ENCODE peak calls at places on chromosomes 16 and 17, in seven cellular contexts. One of them, this sample, is unnamed.

GRCh38 chr17:58329035-58329807 is 626 bp upstream of the TSPOAP1 start:
- DNase-seq in SK-N-SH: peak; percentile 73
- DNase-seq in GM12878: peak; percentile 97
- DNase-seq in transverse colon: peak; percentile 53
- DNase-seq in ovary: no peak
- DNase-seq in K562: peak; percentile 87
- DNase-seq in stomach: peak; percentile 37
- DNase-seq in this sample: no peak

GRCh38 chr17:73255671-73256181 is 6.0 kb downstream of the CPSF4L start:
- DNase-seq in SK-N-SH: peak; percentile 91
- DNase-seq in GM12878: no peak
- DNase-seq in transverse colon: peak; percentile 59
- DNase-seq in ovary: peak; percentile 64
- DNase-seq in K562: peak; percentile 70
- DNase-seq in stomach: peak; percentile 51
- DNase-seq in this sample: no peak

GRCh38 chr16:84552135-84552534 is 47.7 kb upstream of the MEAK7 start:
- DNase-seq in SK-N-SH: no peak
- DNase-seq in GM12878: no peak
- DNase-seq in transverse colon: no peak
- DNase-seq in ovary: no peak
- DNase-seq in K562: no peak
- DNase-seq in stomach: no peak
- DNase-seq in this sample: no peak

GRCh38 chr16:19718624-19718965 is 524 bp downstream of the IQCK start:
- DNase-seq in SK-N-SH: no peak
- DNase-seq in GM12878: no peak
- DNase-seq in transverse colon: no peak
- DNase-seq in ovary: no peak
- DNase-seq in K562: peak; percentile 34
- DNase-seq in stomach: no peak
- DNase-seq in this sample: no peak

GRCh38 chr16:82111944-82112343 is 58.1 kb downstream of the MPHOSPH6 start:
- DNase-seq in SK-N-SH: no peak
- DNase-seq in GM12878: no peak
- DNase-seq in transverse colon: no peak
- DNase-seq in ovary: no peak
- DNase-seq in K562: no peak
- DNase-seq in stomach: no peak
- DNase-seq in this sample: no peak

GRCh38 chr16:9297437-9298113 is 206.1 kb downstream of the HAPSTR1 start:
- DNase-seq in SK-N-SH: peak; percentile 61
- DNase-seq in GM12878: no peak
- DNase-seq in transverse colon: no peak
- DNase-seq in ovary: no peak
- DNase-seq in K562: peak; percentile 57
- DNase-seq in stomach: peak; percentile 28
- DNase-seq in this sample: peak; percentile 72

GRCh38 chr16:68229431-68230175 is 6.3 kb downstream of the ESRP2 start:
- DNase-seq in SK-N-SH: peak; percentile 69
- DNase-seq in GM12878: no peak
- DNase-seq in transverse colon: no peak
- DNase-seq in ovary: peak; percentile 62
- DNase-seq in K562: peak; percentile 63
- DNase-seq in stomach: peak; percentile 52
- DNase-seq in this sample: peak; percentile 70

GRCh38 chr17:38415250-38416194 is 12.7 kb upstream of the ARHGAP23 start:
- DNase-seq in SK-N-SH: no peak
- DNase-seq in GM12878: peak; percentile 11
- DNase-seq in transverse colon: peak; percentile 40
- DNase-seq in ovary: no peak
- DNase-seq in K562: no peak
- DNase-seq in stomach: no peak
- DNase-seq in this sample: no peak

GRCh38 chr16:81745704-81746558 is 33.2 kb upstream of the PLCG2 start:
- DNase-seq in SK-N-SH: peak; percentile 87
- DNase-seq in GM12878: no peak
- DNase-seq in transverse colon: peak; percentile 75
- DNase-seq in ovary: peak; percentile 58
- DNase-seq in K562: peak; percentile 86
- DNase-seq in stomach: peak; percentile 71
- DNase-seq in this sample: peak; percentile 83

GRCh38 chr16:77043076-77043475 is 147.9 kb upstream of the MON1B start:
- DNase-seq in SK-N-SH: peak; percentile 39
- DNase-seq in GM12878: no peak
- DNase-seq in transverse colon: no peak
- DNase-seq in ovary: no peak
- DNase-seq in K562: no peak
- DNase-seq in stomach: no peak
- DNase-seq in this sample: no peak

GRCh38 chr17:60741031-60741430 is 63.4 kb downstream of the BCAS3 start:
- DNase-seq in SK-N-SH: no peak
- DNase-seq in GM12878: no peak
- DNase-seq in transverse colon: no peak
- DNase-seq in ovary: no peak
- DNase-seq in K562: no peak
- DNase-seq in stomach: no peak
- DNase-seq in this sample: no peak

GRCh38 chr16:84292032-84292431 is 2.6 kb upstream of the WFDC1 start:
- DNase-seq in SK-N-SH: no peak
- DNase-seq in GM12878: no peak
- DNase-seq in transverse colon: no peak
- DNase-seq in ovary: no peak
- DNase-seq in K562: no peak
- DNase-seq in stomach: no peak
- DNase-seq in this sample: no peak

GRCh38 chr17:58710948-58711552 is 18.6 kb downstream of the RAD51C start:
- DNase-seq in SK-N-SH: peak; percentile 49
- DNase-seq in GM12878: no peak
- DNase-seq in transverse colon: peak; percentile 10
- DNase-seq in ovary: peak; percentile 21
- DNase-seq in K562: peak; percentile 23
- DNase-seq in stomach: peak; percentile 36
- DNase-seq in this sample: no peak

GRCh38 chr17:45313419-45313771 is 3.4 kb downstream of the MAP3K14 start:
- DNase-seq in SK-N-SH: no peak
- DNase-seq in GM12878: no peak
- DNase-seq in transverse colon: no peak
- DNase-seq in ovary: no peak
- DNase-seq in K562: no peak
- DNase-seq in stomach: no peak
- DNase-seq in this sample: no peak

GRCh38 chr17:41965694-41966375 is 760 bp upstream of the CNP start:
- DNase-seq in SK-N-SH: peak; percentile 54
- DNase-seq in GM12878: no peak
- DNase-seq in transverse colon: peak; percentile 88
- DNase-seq in ovary: peak; percentile 62
- DNase-seq in K562: peak; percentile 83
- DNase-seq in stomach: peak; percentile 89
- DNase-seq in this sample: peak; percentile 80

GRCh38 chr16:84585886-84586285 is 32.0 kb downstream of the COTL1 start:
- DNase-seq in SK-N-SH: peak; percentile 50
- DNase-seq in GM12878: no peak
- DNase-seq in transverse colon: no peak
- DNase-seq in ovary: no peak
- DNase-seq in K562: peak; percentile 88
- DNase-seq in stomach: no peak
- DNase-seq in this sample: no peak

GRCh38 chr16:8032406-8032805 is 557.9 kb downstream of the TMEM114 start:
- DNase-seq in SK-N-SH: no peak
- DNase-seq in GM12878: no peak
- DNase-seq in transverse colon: no peak
- DNase-seq in ovary: no peak
- DNase-seq in K562: no peak
- DNase-seq in stomach: no peak
- DNase-seq in this sample: no peak

GRCh38 chr17:14334261-14334860 is 33.5 kb downstream of the HS3ST3B1 start:
- DNase-seq in SK-N-SH: no peak
- DNase-seq in GM12878: no peak
- DNase-seq in transverse colon: no peak
- DNase-seq in ovary: no peak
- DNase-seq in K562: no peak
- DNase-seq in stomach: no peak
- DNase-seq in this sample: no peak

GRCh38 chr17:28575126-28575795 is 1.4 kb downstream of the ALDOC start:
- DNase-seq in SK-N-SH: peak; percentile 76
- DNase-seq in GM12878: no peak
- DNase-seq in transverse colon: no peak
- DNase-seq in ovary: no peak
- DNase-seq in K562: no peak
- DNase-seq in stomach: no peak
- DNase-seq in this sample: no peak
- H3K4me3 ChIP-seq in SK-N-SH: no peak overlapping the region
- H3K4me3 ChIP-seq in GM12878: peak overlapping the region; percentile 66
- H3K4me3 ChIP-seq in transverse colon: no peak overlapping the region
- H3K4me3 ChIP-seq in ovary: no peak overlapping the region
- H3K4me3 ChIP-seq in K562: peak overlapping the region; percentile 44
- H3K4me3 ChIP-seq in stomach: no peak overlapping the region
- H3K4me3 ChIP-seq in this sample: no peak overlapping the region

GRCh38 chr17:27429666-27430382 is 26.4 kb upstream of the KSR1 start:
- DNase-seq in SK-N-SH: no peak
- DNase-seq in GM12878: no peak
- DNase-seq in transverse colon: no peak
- DNase-seq in ovary: no peak
- DNase-seq in K562: no peak
- DNase-seq in stomach: no peak
- DNase-seq in this sample: no peak

GRCh38 chr17:27430383-27430840 is 25.8 kb upstream of the KSR1 start:
- DNase-seq in SK-N-SH: no peak
- DNase-seq in GM12878: no peak
- DNase-seq in transverse colon: no peak
- DNase-seq in ovary: no peak
- DNase-seq in K562: no peak
- DNase-seq in stomach: no peak
- DNase-seq in this sample: no peak

GRCh38 chr17:27433521-27433920 is 22.7 kb upstream of the KSR1 start:
- DNase-seq in SK-N-SH: no peak
- DNase-seq in GM12878: no peak
- DNase-seq in transverse colon: no peak
- DNase-seq in ovary: no peak
- DNase-seq in K562: no peak
- DNase-seq in stomach: no peak
- DNase-seq in this sample: no peak

GRCh38 chr17:27428781-27429505 is 27.3 kb upstream of the KSR1 start:
- DNase-seq in SK-N-SH: no peak
- DNase-seq in GM12878: no peak
- DNase-seq in transverse colon: no peak
- DNase-seq in ovary: no peak
- DNase-seq in K562: no peak
- DNase-seq in stomach: no peak
- DNase-seq in this sample: no peak

DNA sequence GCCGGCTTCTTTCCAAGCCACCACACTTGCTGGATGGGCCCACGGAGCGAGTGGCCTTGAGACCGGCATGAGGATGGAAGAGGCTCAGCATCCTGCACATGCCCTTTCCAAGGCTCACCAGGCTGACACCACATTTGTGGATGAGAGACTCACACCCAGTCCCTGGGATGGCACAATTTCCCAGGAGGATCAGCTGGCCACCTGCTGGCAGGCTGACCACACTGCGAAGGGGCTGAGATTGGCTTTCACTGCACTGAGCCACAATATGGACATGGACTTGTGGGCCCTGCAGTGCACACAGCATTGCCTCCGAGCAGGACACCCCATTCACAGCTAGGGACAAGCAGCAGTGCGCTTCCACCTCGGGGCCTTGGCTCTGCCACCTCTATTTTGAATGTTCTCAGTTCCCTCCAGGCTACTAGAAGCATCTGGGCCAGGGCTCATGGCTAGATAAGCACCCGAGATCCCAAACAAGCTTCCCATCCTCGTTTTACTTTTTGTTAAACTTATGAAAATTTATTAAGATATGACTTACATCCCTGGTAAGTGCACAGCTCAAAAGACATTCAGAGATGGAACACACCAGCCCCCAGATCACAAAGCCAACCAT is 25.3 kb upstream of the KSR1 start:
- DNase-seq in SK-N-SH: peak; percentile 70
- DNase-seq in GM12878: no peak
- DNase-seq in transverse colon: peak; percentile 28
- DNase-seq in ovary: no peak
- DNase-seq in K562: peak; percentile 33
- DNase-seq in stomach: peak; percentile 31
- DNase-seq in this sample: peak; percentile 74
- TF ChIP-seq CTCF in SK-N-SH: peak; percentile 71
- TF ChIP-seq CTCF in GM12878: peak; percentile 25
- TF ChIP-seq CTCF in transverse colon: peak; percentile 52
- TF ChIP-seq CTCF in ovary: peak; percentile 17
- TF ChIP-seq CTCF in K562: peak; percentile 64
- TF ChIP-seq CTCF in stomach: no peak
- TF ChIP-seq CTCF in this sample: peak; percentile 62

GRCh38 chr16:67087803-67088202 is 21.9 kb upstream of the PHAF1 start:
- DNase-seq in SK-N-SH: peak; percentile 46
- DNase-seq in GM12878: no peak
- DNase-seq in transverse colon: no peak
- DNase-seq in ovary: no peak
- DNase-seq in K562: no peak
- DNase-seq in stomach: no peak
- DNase-seq in this sample: no peak

GRCh38 chr16:67088551-67088950 is 21.2 kb upstream of the PHAF1 start:
- DNase-seq in SK-N-SH: no peak
- DNase-seq in GM12878: no peak
- DNase-seq in transverse colon: no peak
- DNase-seq in ovary: no peak
- DNase-seq in K562: no peak
- DNase-seq in stomach: no peak
- DNase-seq in this sample: no peak

GRCh38 chr16:67089101-67089500 is 20.6 kb upstream of the PHAF1 start:
- DNase-seq in SK-N-SH: no peak
- DNase-seq in GM12878: no peak
- DNase-seq in transverse colon: no peak
- DNase-seq in ovary: no peak
- DNase-seq in K562: no peak
- DNase-seq in stomach: no peak
- DNase-seq in this sample: no peak

GRCh38 chr16:67087291-67087690 is 22.4 kb upstream of the PHAF1 start:
- DNase-seq in SK-N-SH: no peak
- DNase-seq in GM12878: no peak
- DNase-seq in transverse colon: no peak
- DNase-seq in ovary: no peak
- DNase-seq in K562: no peak
- DNase-seq in stomach: no peak
- DNase-seq in this sample: no peak

DNA sequence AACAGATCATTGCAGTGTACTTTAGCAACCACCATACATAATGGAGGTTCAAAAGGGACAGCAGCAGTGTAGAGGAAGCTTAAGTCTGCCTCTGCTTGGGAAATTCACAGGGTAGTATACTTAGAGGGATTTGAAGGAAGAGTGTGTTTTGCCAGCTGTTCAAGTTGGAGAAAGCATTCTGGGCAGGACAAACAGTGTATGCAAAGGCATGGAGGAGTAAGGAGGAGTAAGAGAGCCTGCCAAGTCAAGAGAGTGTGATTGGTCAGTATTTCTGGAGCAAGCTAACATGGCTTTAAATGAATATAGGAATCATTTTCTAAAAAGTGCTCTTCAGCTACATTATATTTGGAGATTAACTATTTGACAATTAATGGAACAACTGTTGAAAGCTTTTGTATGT is 22.9 kb upstream of the PHAF1 start:
- DNase-seq in SK-N-SH: no peak
- DNase-seq in GM12878: no peak
- DNase-seq in transverse colon: no peak
- DNase-seq in ovary: no peak
- DNase-seq in K562: no peak
- DNase-seq in stomach: no peak
- DNase-seq in this sample: no peak
- TF ChIP-seq EP300 in SK-N-SH: no peak
- TF ChIP-seq EP300 in GM12878: no peak
- TF ChIP-seq EP300 in transverse colon: no peak
- TF ChIP-seq EP300 in ovary: no peak
- TF ChIP-seq EP300 in K562: no peak
- TF ChIP-seq EP300 in stomach: no peak
- TF ChIP-seq EP300 in this sample: no peak

GRCh38 chr16:12900599-12901203 is 697 bp upstream of the SHISA9 start:
- DNase-seq in SK-N-SH: peak; percentile 14
- DNase-seq in GM12878: no peak
- DNase-seq in transverse colon: no peak
- DNase-seq in ovary: no peak
- DNase-seq in K562: no peak
- DNase-seq in stomach: no peak
- DNase-seq in this sample: no peak
- H3K4me3 ChIP-seq in SK-N-SH: no peak overlapping the region
- H3K4me3 ChIP-seq in GM12878: no peak overlapping the region
- H3K4me3 ChIP-seq in transverse colon: peak overlapping the region; percentile 44
- H3K4me3 ChIP-seq in ovary: no peak overlapping the region
- H3K4me3 ChIP-seq in K562: no peak overlapping the region
- H3K4me3 ChIP-seq in stomach: no peak overlapping the region
- H3K4me3 ChIP-seq in this sample: no peak overlapping the region